ENCODE peak calls at places on chromosomes 7 and 10, in ten cellular contexts. Z, O, R, K, G, Y, P, W, S and V are unnamed samples. For H3K4me1, the result is how much of the 10 kb centered on the place peaks cover.

GRCh38 chr10:70931168-70931805 is 42.9 kb upstream of the PCBD1 start:
- DNase-seq in O (no peak), Y (peak), Z (no peak), R (no peak), P (no peak), W (no peak), S (peak), K (no peak), G (no peak), V (no peak)

GRCh38 chr7:101555269-101555920 is 73.7 kb downstream of the MYL10 start:
- DNase-seq in R (no peak), K (no peak), P (no peak), S (no peak), Y (no peak), G (no peak), O (no peak), W (no peak), Z (no peak), V (no peak)

GRCh38 chr10:45437587-45438456 is 63.8 kb downstream of the ALOX5 start:
- DNase-seq in O (no peak), P (no peak), G (no peak), W (no peak), S (no peak), Z (no peak), K (no peak), Y (no peak), R (peak), V (no peak)

GRCh38 chr10:66587680-66588050 is 338.2 kb upstream of the LRRTM3 start:
- DNase-seq in S (no peak), P (no peak), G (no peak), Y (no peak), K (no peak), R (no peak), O (no peak), W (no peak), Z (no peak), V (no peak)

GRCh38 chr7:150382844-150383225 is 3.7 kb downstream of the ZNF775 start:
- DNase-seq in G (no peak), W (no peak), S (no peak), O (no peak), P (no peak), Y (no peak), Z (no peak), K (no peak), R (no peak), V (no peak)

GRCh38 chr10:43350686-43351085 is 20.8 kb upstream of the FXYD4 start:
- DNase-seq in Z (no peak), O (no peak), S (no peak), G (no peak), W (no peak), Y (no peak), R (no peak), P (no peak), K (no peak), V (no peak)

GRCh38 chr10:35486297-35486991 is 118.7 kb upstream of the GJD4 start:
- DNase-seq in G (no peak), O (no peak), Y (no peak), P (no peak), S (no peak), Z (no peak), R (no peak), W (no peak), K (no peak), V (no peak)

GRCh38 chr10:101901340-101901739 is 57.7 kb upstream of the KCNIP2 start:
- DNase-seq in O (no peak), Z (no peak), S (no peak), R (no peak), P (no peak), K (no peak), Y (no peak), W (no peak), G (peak), V (no peak)

GRCh38 chr7:17774248-17774647 is 166.0 kb downstream of the SNX13 start:
- DNase-seq in S (no peak), G (no peak), Z (no peak), O (no peak), K (no peak), W (peak), Y (peak), P (no peak), R (peak), V (no peak)

GRCh38 chr7:27314111-27314510 is 71.5 kb downstream of the EVX1 start:
- DNase-seq in Z (no peak), O (no peak), P (no peak), W (no peak), K (no peak), R (no peak), S (no peak), Y (no peak), G (no peak), V (no peak)

GRCh38 chr10:58998924-58999713 is 177.3 kb upstream of the PHYHIPL start:
- DNase-seq in O (peak), Z (peak), W (no peak), P (no peak), S (peak), R (peak), G (no peak), K (no peak), Y (no peak), V (no peak)

GRCh38 chr10:33330543-33331019 is 3.9 kb downstream of the NRP1 start:
- DNase-seq in G (peak), Z (peak), W (peak), O (peak), Y (peak), S (peak), K (peak), R (peak), P (peak), V (peak)

GRCh38 chr7:106283831-106284515 is 810 bp downstream of the NAMPT start:
- DNase-seq in R (peak), O (peak), W (peak), Y (peak), G (peak), P (no peak), K (peak), S (peak), Z (peak), V (no peak)

GRCh38 chr7:150848111-150848510 is 4.2 kb upstream of the AOC1 start:
- DNase-seq in Z (no peak), O (no peak), R (no peak), P (no peak), K (no peak), S (no peak), G (no peak), Y (no peak), W (no peak), V (no peak)

GRCh38 chr10:63767512-63767911 is 246.3 kb downstream of the REEP3 start:
- DNase-seq in K (no peak), Z (no peak), O (no peak), S (no peak), G (no peak), R (peak), P (no peak), Y (peak), W (no peak), V (no peak)

GRCh38 chr10:110279062-110279986 is 25.4 kb downstream of the SMNDC1 start:
- DNase-seq in R (peak), P (peak), O (no peak), Y (peak), Z (no peak), K (no peak), S (no peak), W (peak), G (peak), V (no peak)

GRCh38 chr10:36171546-36171945 is 529.5 kb upstream of the FZD8 start:
- DNase-seq in R (no peak), P (no peak), G (no peak), Z (no peak), S (no peak), W (peak), K (no peak), Y (peak), O (no peak), V (no peak)

GRCh38 chr7:130219871-130220270 is 12.2 kb downstream of the SSMEM1 start:
- DNase-seq in Z (no peak), G (no peak), K (no peak), S (no peak), R (no peak), Y (no peak), P (no peak), W (no peak), O (no peak), V (no peak)

GRCh38 chr10:49272251-49273081 is 26.5 kb upstream of the C10orf71 start:
- DNase-seq in S (peak), P (no peak), K (no peak), R (no peak), W (no peak), Y (peak), G (no peak), Z (no peak), O (peak), V (no peak)

GRCh38 chr10:49271346-49271745 is 27.6 kb upstream of the C10orf71 start:
- DNase-seq in P (no peak), G (no peak), K (no peak), S (peak), Z (no peak), R (no peak), W (no peak), Y (no peak), O (peak), V (no peak)

GRCh38 chr10:49274886-49275285 is 24.1 kb upstream of the C10orf71 start:
- DNase-seq in G (no peak), R (no peak), Z (no peak), W (no peak), Y (no peak), O (no peak), S (no peak), P (no peak), K (no peak), V (no peak)

GRCh38 chr10:49273626-49274025 is 25.3 kb upstream of the C10orf71 start:
- DNase-seq in K (no peak), S (no peak), R (no peak), P (no peak), Z (no peak), Y (no peak), O (no peak), W (no peak), G (no peak), V (no peak)

GRCh38 chr10:49273082-49273465 is 25.9 kb upstream of the C10orf71 start:
- DNase-seq in W (no peak), R (no peak), P (no peak), K (no peak), Y (no peak), S (no peak), G (no peak), Z (no peak), O (no peak), V (no peak)
- H3K27ac ChIP-seq in W (no peak), R (no peak), P (no peak), K (no peak), Y (peak), S (no peak), G (no peak), Z (no peak), O (peak), V (no peak)

GRCh38 chr10:104259999-104260774 is 5.5 kb downstream of the GSTO1 start:
- DNase-seq in G (no peak), Z (no peak), S (no peak), P (no peak), K (no peak), R (peak), O (no peak), Y (peak), W (peak), V (no peak)
- H3K4me1 ChIP-seq in G (under half), Z (under half), S (under half), P (under half), K (under half), R (under half), O (half or more), Y (half or more), W (under half), V (under half)

DNA sequence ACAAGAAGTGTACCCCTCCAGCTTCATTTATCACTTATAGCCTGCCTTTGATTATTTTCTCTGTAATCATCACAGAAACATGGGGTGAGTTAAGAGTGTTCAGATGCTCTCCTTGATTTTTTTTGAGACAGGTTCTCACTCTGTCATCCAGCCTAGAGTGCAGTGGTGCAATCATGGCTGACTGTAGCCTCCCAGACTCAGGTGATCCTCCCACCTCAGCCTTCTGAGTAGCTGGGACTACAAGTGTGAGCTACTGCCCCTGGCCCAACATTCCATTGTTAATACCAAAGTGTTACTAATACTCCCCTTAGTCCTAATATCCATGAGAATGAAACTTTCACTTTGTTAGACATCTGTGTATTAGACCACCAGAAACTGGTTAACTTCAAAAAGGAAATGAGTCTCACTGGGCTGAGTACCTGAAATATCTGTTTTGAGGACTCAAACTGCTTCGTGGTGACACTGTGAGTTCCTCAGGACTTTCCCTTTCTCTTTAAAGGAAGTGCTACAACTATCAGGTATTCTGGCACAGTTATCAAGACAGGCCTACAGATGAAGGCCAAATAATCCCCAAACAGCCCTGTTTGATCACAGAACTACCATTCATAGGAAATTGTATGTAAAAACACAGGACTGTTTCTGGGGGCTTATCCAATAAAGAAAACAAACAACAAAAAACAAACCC is 20.5 kb upstream of the CFAP70 start:
- DNase-seq in Y (no peak), O (no peak), R (no peak), G (no peak), S (no peak), K (no peak), P (no peak), Z (no peak), W (no peak), V (no peak)
- H3K4me3 ChIP-seq in Y (no peak), O (no peak), R (no peak), G (no peak), S (no peak), K (no peak), P (no peak), Z (no peak), W (no peak), V (no peak)

GRCh38 chr7:25852249-25852994 is 299.6 kb upstream of the NFE2L3 start:
- DNase-seq in R (peak), P (no peak), K (peak), Y (peak), O (no peak), W (peak), S (peak), Z (peak), G (no peak), V (no peak)

GRCh38 chr7:25847331-25848070 is 304.5 kb upstream of the NFE2L3 start:
- DNase-seq in O (no peak), G (no peak), K (no peak), R (peak), Z (no peak), Y (peak), W (no peak), S (no peak), P (no peak), V (no peak)

GRCh38 chr7:25850730-25851129 is 301.3 kb upstream of the NFE2L3 start:
- DNase-seq in O (no peak), S (no peak), Y (no peak), Z (no peak), P (no peak), R (peak), W (no peak), K (no peak), G (no peak), V (no peak)

GRCh38 chr7:25851332-25852248 is 300.4 kb upstream of the NFE2L3 start:
- DNase-seq in R (peak), W (peak), S (peak), Z (peak), G (peak), P (no peak), Y (peak), O (peak), K (peak), V (peak)

DNA sequence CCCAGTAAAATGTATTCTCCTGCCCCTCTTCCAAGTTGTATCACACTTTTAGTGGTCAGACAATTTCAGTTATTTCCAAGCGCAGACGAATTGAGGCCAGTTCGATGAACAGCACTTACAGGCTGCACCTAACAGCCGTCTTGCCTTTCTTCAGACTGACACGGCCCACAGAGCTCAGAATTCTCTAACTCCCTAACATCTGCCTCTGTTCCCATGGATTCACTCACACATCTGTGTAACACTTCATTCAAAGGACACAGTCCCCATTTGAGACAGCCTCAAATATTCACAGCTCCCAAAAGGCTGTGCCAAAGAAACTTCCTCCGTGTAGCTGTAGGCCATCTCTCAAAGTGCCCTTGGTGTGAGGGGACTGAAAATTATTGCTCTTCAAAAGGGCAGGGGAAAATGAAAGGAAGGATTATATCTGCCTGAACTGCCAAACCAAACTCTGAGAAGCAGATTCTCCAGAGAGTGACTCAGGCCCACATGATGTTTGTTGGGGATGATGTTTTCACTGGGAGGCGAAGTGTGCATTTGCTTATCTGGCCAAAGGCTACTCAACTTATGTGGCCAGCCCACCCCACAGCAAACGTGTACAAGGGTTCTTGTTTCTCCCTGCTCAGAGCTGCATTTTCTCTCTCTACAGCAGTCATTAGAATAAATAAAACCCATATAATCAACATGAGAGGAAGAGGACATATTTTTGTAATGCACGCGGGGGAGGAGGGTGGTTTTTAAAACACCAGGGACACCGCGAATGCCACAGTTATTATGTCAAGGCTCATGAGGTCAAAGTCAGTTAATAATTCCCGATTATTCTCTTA is 302.4 kb upstream of the NFE2L3 start:
- DNase-seq in G (no peak), P (no peak), Z (peak), R (peak), Y (peak), W (no peak), S (peak), K (no peak), O (no peak), V (no peak)
- H3K27ac ChIP-seq in G (no peak), P (no peak), Z (peak), R (peak), Y (peak), W (peak), S (peak), K (no peak), O (peak), V (no peak)

DNA sequence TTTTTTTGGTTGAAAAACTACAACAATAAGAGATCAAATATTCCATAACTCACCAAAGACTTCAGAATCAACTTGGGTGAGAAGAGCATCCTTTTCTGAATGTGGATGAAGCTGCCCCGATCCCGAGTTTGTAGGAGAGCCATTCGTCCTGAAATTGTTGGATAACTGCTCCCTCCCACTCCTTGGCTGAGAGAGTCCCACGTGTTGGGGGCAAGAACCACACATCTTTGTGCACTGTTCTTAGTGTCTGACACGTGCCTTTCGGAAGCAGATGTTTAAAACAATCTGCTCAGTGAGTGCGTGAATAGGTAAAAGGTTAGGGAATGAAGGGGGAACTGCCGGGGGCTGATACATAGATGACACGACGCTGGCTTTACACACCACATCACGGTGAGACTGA is 575.7 kb downstream of the PTPRN2 start:
- DNase-seq in R (no peak), K (no peak), Y (no peak), S (no peak), O (no peak), G (no peak), W (no peak), Z (no peak), P (no peak), V (no peak)
- H3K4me1 ChIP-seq in R (under half), K (under half), Y (under half), S (under half), O (under half), G (under half), W (under half), Z (under half), P (under half), V (under half)

DNA sequence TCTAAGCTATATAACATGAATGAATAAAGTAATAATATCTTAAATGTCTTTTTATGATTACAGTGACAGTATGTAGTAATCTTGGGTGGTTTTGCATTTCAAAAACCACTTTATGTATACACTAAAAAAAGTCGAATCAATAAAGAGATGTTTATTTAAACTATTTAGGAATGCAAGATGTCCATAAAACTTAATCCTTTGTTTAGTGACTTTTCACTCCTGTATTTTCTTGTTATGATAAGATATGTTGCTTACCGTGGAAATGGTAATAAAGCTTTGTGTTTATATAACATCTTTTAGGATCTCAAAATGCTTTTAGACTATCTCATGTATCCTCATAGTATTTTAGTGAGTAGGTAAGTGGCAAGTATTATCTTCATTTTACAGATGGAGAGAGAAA is 48.5 kb downstream of the SP4 start:
- DNase-seq in W (no peak), K (no peak), Y (no peak), S (no peak), O (no peak), P (no peak), Z (no peak), G (no peak), R (no peak), V (no peak)
- H3K4me3 ChIP-seq in W (no peak), K (no peak), Y (no peak), S (no peak), O (no peak), P (no peak), Z (no peak), G (no peak), R (no peak), V (no peak)